ENCODE peak calls at places on chromosome 19, in seven cellular contexts. U is HT1080; D is EL; M is nephron progenitor cell; J is body of pancreas; N is CD8-positive, alpha-beta T cell; I is D721Med. K is an unnamed sample.

GRCh38 chr19:18321729-18322091 is 1.2 kb downstream of the LSM4 start:
- DNase-seq in I (no peak), M (no peak), J (no peak), N (no peak), D (no peak), U (no peak), K (no peak)

GRCh38 chr19:4443966-4444764 is 13.4 kb downstream of the UBXN6 start:
- DNase-seq in N (no peak), U (no peak), J (no peak), M (no peak), D (no peak), I (no peak), K (no peak)

GRCh38 chr19:31905980-31906948 is 439.1 kb upstream of the ZNF507 start:
- DNase-seq in U (no peak), D (no peak), I (no peak), M (no peak), N (no peak), J (no peak), K (no peak)

GRCh38 chr19:982567-983170 is 1.5 kb upstream of the WDR18 start:
- DNase-seq in N (peak), U (peak), J (peak), M (peak), D (peak), I (peak), K (peak)

GRCh38 chr19:411723-412355 is 2.9 kb upstream of the C2CD4C start:
- DNase-seq in N (no peak), U (no peak), M (peak), D (no peak), I (no peak), J (peak), K (peak)

GRCh38 chr19:33062902-33063301 is 1.8 kb downstream of the RHPN2 start:
- DNase-seq in I (no peak), N (no peak), D (no peak), U (no peak), J (no peak), M (no peak), K (no peak)

GRCh38 chr19:53870485-53870844 is 2.8 kb downstream of the MYADM start:
- DNase-seq in I (no peak), M (peak), U (no peak), J (peak), N (no peak), D (no peak), K (no peak)

GRCh38 chr19:1566392-1567115 is 1.6 kb downstream of the MEX3D start:
- DNase-seq in U (no peak), J (peak), D (peak), N (no peak), M (peak), I (peak), K (no peak)

GRCh38 chr19:50510700-50511068 is 307 bp downstream of the JOSD2 start:
- DNase-seq in J (no peak), U (no peak), D (peak), N (no peak), I (peak), M (no peak), K (no peak)